ENCODE peak calls at places on chromosomes 16 and 17, in nine cellular contexts. One of them, this sample, is unnamed. For H3K4me1, the result is how much of the 10 kb centered on the place peaks cover.

GRCh38 chr17:72948115-72948514 is 144.4 kb downstream of the SLC39A11 start:
- DNase-seq in stomach: no peak
- DNase-seq in HCT116: no peak
- DNase-seq in SK-N-SH: no peak
- DNase-seq in spleen: no peak
- DNase-seq in transverse colon: no peak
- DNase-seq in prostate gland: no peak
- DNase-seq in GM12878: no peak
- DNase-seq in GM23338: no peak
- DNase-seq in this sample: no peak

GRCh38 chr17:48748728-48749566 is 20.4 kb upstream of the HOXB13 start:
- DNase-seq in GM12878: no peak
- DNase-seq in stomach: no peak
- DNase-seq in HCT116: no peak
- DNase-seq in prostate gland: no peak
- DNase-seq in SK-N-SH: no peak
- DNase-seq in GM23338: no peak
- DNase-seq in spleen: no peak
- DNase-seq in transverse colon: no peak
- DNase-seq in this sample: no peak

GRCh38 chr17:75848523-75849303 is 4.5 kb upstream of the UNC13D start:
- DNase-seq in spleen: peak
- DNase-seq in stomach: peak
- DNase-seq in SK-N-SH: peak
- DNase-seq in transverse colon: peak
- DNase-seq in prostate gland: peak
- DNase-seq in HCT116: peak
- DNase-seq in GM23338: peak
- DNase-seq in GM12878: no peak
- DNase-seq in this sample: no peak

GRCh38 chr16:51508813-51509212 is 357.7 kb upstream of the SALL1 start:
- DNase-seq in GM23338: no peak
- DNase-seq in GM12878: no peak
- DNase-seq in SK-N-SH: no peak
- DNase-seq in prostate gland: no peak
- DNase-seq in spleen: no peak
- DNase-seq in transverse colon: no peak
- DNase-seq in HCT116: no peak
- DNase-seq in stomach: no peak
- DNase-seq in this sample: no peak

GRCh38 chr16:3788711-3789374 is 71.5 kb upstream of the TRAP1 start:
- DNase-seq in HCT116: no peak
- DNase-seq in SK-N-SH: no peak
- DNase-seq in transverse colon: no peak
- DNase-seq in spleen: no peak
- DNase-seq in stomach: no peak
- DNase-seq in GM23338: no peak
- DNase-seq in GM12878: no peak
- DNase-seq in prostate gland: no peak
- DNase-seq in this sample: no peak

GRCh38 chr17:22469941-22470340 is 777.6 kb downstream of the KCNJ18 start:
- DNase-seq in spleen: no peak
- DNase-seq in prostate gland: no peak
- DNase-seq in transverse colon: no peak
- DNase-seq in stomach: no peak
- DNase-seq in GM23338: no peak
- DNase-seq in SK-N-SH: no peak
- DNase-seq in HCT116: no peak
- DNase-seq in GM12878: no peak
- DNase-seq in this sample: no peak

GRCh38 chr16:15643453-15644305 is 725 bp upstream of the MARF1 start:
- DNase-seq in prostate gland: peak
- DNase-seq in stomach: no peak
- DNase-seq in SK-N-SH: peak
- DNase-seq in GM12878: no peak
- DNase-seq in GM23338: peak
- DNase-seq in HCT116: peak
- DNase-seq in spleen: no peak
- DNase-seq in transverse colon: peak
- DNase-seq in this sample: no peak

GRCh38 chr16:80580109-80580832 is 39.5 kb downstream of the DYNLRB2 start:
- DNase-seq in GM12878: peak
- DNase-seq in spleen: no peak
- DNase-seq in stomach: no peak
- DNase-seq in prostate gland: no peak
- DNase-seq in HCT116: no peak
- DNase-seq in GM23338: peak
- DNase-seq in SK-N-SH: no peak
- DNase-seq in transverse colon: no peak
- DNase-seq in this sample: no peak

GRCh38 chr17:58624751-58625150 is 67.1 kb downstream of the TEX14 start:
- DNase-seq in transverse colon: no peak
- DNase-seq in HCT116: no peak
- DNase-seq in SK-N-SH: no peak
- DNase-seq in prostate gland: no peak
- DNase-seq in GM12878: no peak
- DNase-seq in GM23338: no peak
- DNase-seq in stomach: no peak
- DNase-seq in spleen: no peak
- DNase-seq in this sample: no peak

GRCh38 chr17:58617563-58617962 is 74.3 kb downstream of the TEX14 start:
- DNase-seq in transverse colon: no peak
- DNase-seq in prostate gland: no peak
- DNase-seq in GM23338: no peak
- DNase-seq in stomach: no peak
- DNase-seq in SK-N-SH: no peak
- DNase-seq in GM12878: no peak
- DNase-seq in spleen: no peak
- DNase-seq in HCT116: no peak
- DNase-seq in this sample: no peak

GRCh38 chr17:58615768-58616659 is 75.8 kb downstream of the TEX14 start:
- DNase-seq in stomach: no peak
- DNase-seq in SK-N-SH: no peak
- DNase-seq in GM12878: peak
- DNase-seq in spleen: no peak
- DNase-seq in HCT116: no peak
- DNase-seq in transverse colon: no peak
- DNase-seq in prostate gland: no peak
- DNase-seq in GM23338: no peak
- DNase-seq in this sample: no peak

GRCh38 chr17:58618336-58618735 is 73.5 kb downstream of the TEX14 start:
- DNase-seq in GM23338: no peak
- DNase-seq in SK-N-SH: no peak
- DNase-seq in stomach: no peak
- DNase-seq in HCT116: no peak
- DNase-seq in GM12878: no peak
- DNase-seq in spleen: no peak
- DNase-seq in prostate gland: no peak
- DNase-seq in transverse colon: no peak
- DNase-seq in this sample: no peak

GRCh38 chr17:58621174-58621573 is 70.7 kb downstream of the TEX14 start:
- DNase-seq in HCT116: no peak
- DNase-seq in GM12878: peak
- DNase-seq in transverse colon: peak
- DNase-seq in prostate gland: no peak
- DNase-seq in stomach: no peak
- DNase-seq in GM23338: no peak
- DNase-seq in SK-N-SH: no peak
- DNase-seq in spleen: no peak
- DNase-seq in this sample: no peak
- TF ChIP-seq POLR2AphosphoS5 in HCT116: no peak
- TF ChIP-seq POLR2AphosphoS5 in GM12878: no peak
- TF ChIP-seq POLR2AphosphoS5 in transverse colon: no peak
- TF ChIP-seq POLR2AphosphoS5 in prostate gland: no peak
- TF ChIP-seq POLR2AphosphoS5 in stomach: no peak
- TF ChIP-seq POLR2AphosphoS5 in GM23338: no peak
- TF ChIP-seq POLR2AphosphoS5 in SK-N-SH: no peak
- TF ChIP-seq POLR2AphosphoS5 in spleen: no peak
- TF ChIP-seq POLR2AphosphoS5 in this sample: no peak

GRCh38 chr17:79654960-79655382 is 44.1 kb upstream of the RBFOX3 start:
- DNase-seq in spleen: no peak
- DNase-seq in GM23338: no peak
- DNase-seq in SK-N-SH: peak
- DNase-seq in GM12878: no peak
- DNase-seq in prostate gland: peak
- DNase-seq in transverse colon: no peak
- DNase-seq in HCT116: no peak
- DNase-seq in stomach: peak
- DNase-seq in this sample: peak

GRCh38 chr17:79652999-79653643 is 42.3 kb upstream of the RBFOX3 start:
- DNase-seq in SK-N-SH: no peak
- DNase-seq in spleen: no peak
- DNase-seq in GM12878: no peak
- DNase-seq in GM23338: no peak
- DNase-seq in prostate gland: peak
- DNase-seq in HCT116: no peak
- DNase-seq in transverse colon: no peak
- DNase-seq in stomach: no peak
- DNase-seq in this sample: no peak

GRCh38 chr17:79657036-79657435 is 46.2 kb upstream of the RBFOX3 start:
- DNase-seq in HCT116: no peak
- DNase-seq in GM12878: no peak
- DNase-seq in spleen: no peak
- DNase-seq in GM23338: no peak
- DNase-seq in transverse colon: no peak
- DNase-seq in prostate gland: peak
- DNase-seq in SK-N-SH: no peak
- DNase-seq in stomach: no peak
- DNase-seq in this sample: peak

GRCh38 chr17:79655672-79656290 is 44.9 kb upstream of the RBFOX3 start:
- DNase-seq in HCT116: no peak
- DNase-seq in GM12878: no peak
- DNase-seq in SK-N-SH: no peak
- DNase-seq in prostate gland: peak
- DNase-seq in spleen: no peak
- DNase-seq in GM23338: no peak
- DNase-seq in stomach: peak
- DNase-seq in transverse colon: no peak
- DNase-seq in this sample: peak

GRCh38 chr17:79654350-79654959 is 43.6 kb upstream of the RBFOX3 start:
- DNase-seq in HCT116: no peak
- DNase-seq in SK-N-SH: no peak
- DNase-seq in prostate gland: no peak
- DNase-seq in stomach: no peak
- DNase-seq in GM12878: no peak
- DNase-seq in spleen: no peak
- DNase-seq in transverse colon: no peak
- DNase-seq in GM23338: no peak
- DNase-seq in this sample: peak
- H3K4me1 ChIP-seq in HCT116: under half
- H3K4me1 ChIP-seq in SK-N-SH: under half
- H3K4me1 ChIP-seq in prostate gland: under half
- H3K4me1 ChIP-seq in stomach: under half
- H3K4me1 ChIP-seq in GM12878: under half
- H3K4me1 ChIP-seq in spleen: under half
- H3K4me1 ChIP-seq in transverse colon: under half
- H3K4me1 ChIP-seq in GM23338: under half
- H3K4me1 ChIP-seq in this sample: under half

GRCh38 chr16:8816967-8817662 is 19.5 kb downstream of the PMM2 start:
- DNase-seq in GM12878: no peak
- DNase-seq in transverse colon: no peak
- DNase-seq in SK-N-SH: no peak
- DNase-seq in stomach: no peak
- DNase-seq in GM23338: no peak
- DNase-seq in spleen: no peak
- DNase-seq in HCT116: no peak
- DNase-seq in prostate gland: no peak
- DNase-seq in this sample: no peak
- TF ChIP-seq POLR2AphosphoS5 in GM12878: no peak
- TF ChIP-seq POLR2AphosphoS5 in transverse colon: no peak
- TF ChIP-seq POLR2AphosphoS5 in SK-N-SH: no peak
- TF ChIP-seq POLR2AphosphoS5 in stomach: no peak
- TF ChIP-seq POLR2AphosphoS5 in GM23338: no peak
- TF ChIP-seq POLR2AphosphoS5 in spleen: no peak
- TF ChIP-seq POLR2AphosphoS5 in HCT116: no peak
- TF ChIP-seq POLR2AphosphoS5 in prostate gland: no peak
- TF ChIP-seq POLR2AphosphoS5 in this sample: no peak

DNA sequence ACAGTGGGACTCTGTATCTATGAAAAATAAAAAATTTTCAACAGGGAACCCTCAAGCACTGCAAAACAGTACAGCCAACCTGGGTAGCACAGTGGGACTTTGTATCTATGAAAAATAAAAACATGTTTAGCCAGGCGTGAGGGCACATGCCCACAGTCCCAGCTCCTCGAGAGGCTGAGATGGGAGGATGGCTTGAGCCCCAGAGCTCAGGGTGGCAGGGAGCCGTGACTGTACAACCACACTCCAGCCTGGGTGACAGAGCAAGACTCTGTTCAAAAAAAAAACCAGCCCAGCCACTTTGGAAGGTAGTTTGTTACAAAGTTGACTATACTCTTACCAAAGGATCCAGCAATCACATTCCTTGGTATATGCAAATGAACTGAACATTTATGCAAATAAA is 5.3 kb downstream of the RPH3AL start:
- DNase-seq in GM12878: no peak
- DNase-seq in spleen: peak
- DNase-seq in SK-N-SH: no peak
- DNase-seq in prostate gland: no peak
- DNase-seq in HCT116: no peak
- DNase-seq in transverse colon: no peak
- DNase-seq in stomach: no peak
- DNase-seq in GM23338: no peak
- DNase-seq in this sample: no peak
- H3K4me1 ChIP-seq in GM12878: under half
- H3K4me1 ChIP-seq in spleen: half or more
- H3K4me1 ChIP-seq in SK-N-SH: under half
- H3K4me1 ChIP-seq in prostate gland: under half
- H3K4me1 ChIP-seq in HCT116: under half
- H3K4me1 ChIP-seq in transverse colon: under half
- H3K4me1 ChIP-seq in stomach: under half
- H3K4me1 ChIP-seq in GM23338: under half
- H3K4me1 ChIP-seq in this sample: under half